ENCODE peak calls at places on chromosomes 1 and 21, in six cellular contexts. N, D, E, Q, O and M are unnamed samples.

GRCh38 chr1:230730979-230731378 is 16.2 kb upstream of the CAPN9 start:
- DNase-seq in N (no peak), D (no peak), E (no peak), Q (no peak), O (no peak), M (no peak)

GRCh38 chr1:1861339-1861730 is 29.6 kb downstream of the GNB1 start:
- DNase-seq in N (no peak), D (no peak), E (no peak), Q (no peak), O (no peak), M (no peak)

GRCh38 chr1:182169203-182169602 is 107.7 kb upstream of the ZNF648 start:
- DNase-seq in N (no peak), D (no peak), E (no peak), Q (no peak), O (peak), M (no peak)

GRCh38 chr21:36263797-36264196 is 56.2 kb upstream of the MORC3 start:
- DNase-seq in N (no peak), D (no peak), E (no peak), Q (no peak), O (no peak), M (no peak)

GRCh38 chr1:20478072-20478660 is 7.8 kb downstream of the CAMK2N1 start:
- DNase-seq in N (no peak), D (no peak), E (no peak), Q (no peak), O (no peak), M (no peak)

GRCh38 chr1:152191711-152192110 is 32.3 kb downstream of the HRNR start:
- DNase-seq in N (no peak), D (no peak), E (no peak), Q (no peak), O (no peak), M (no peak)

GRCh38 chr1:7572654-7573152 is 198.4 kb upstream of the VAMP3 start:
- DNase-seq in N (no peak), D (no peak), E (no peak), Q (no peak), O (no peak), M (no peak)

GRCh38 chr1:50742523-50742922 is 217.5 kb downstream of the FAF1 start:
- DNase-seq in N (no peak), D (no peak), E (peak), Q (no peak), O (no peak), M (no peak)